ENCODE peak calls at places on chromosomes 16 and 17, in ten cellular contexts. One of them, this sample, is unnamed.

GRCh38 chr16:1754204-1754603 is 17.1 kb downstream of the NME3 start:
- DNase-seq in adrenal gland: no peak
- DNase-seq in HCT116: no peak
- DNase-seq in HepG2: no peak
- DNase-seq in tibial nerve: no peak
- DNase-seq in Peyer's patch: no peak
- DNase-seq in uterus: no peak
- DNase-seq in spleen: no peak
- DNase-seq in K562: no peak
- DNase-seq in transverse colon: no peak
- DNase-seq in this sample: no peak

GRCh38 chr16:75289189-75289588 is 37.8 kb upstream of the BCAR1 start:
- DNase-seq in adrenal gland: no peak
- DNase-seq in HCT116: peak
- DNase-seq in HepG2: no peak
- DNase-seq in tibial nerve: no peak
- DNase-seq in Peyer's patch: no peak
- DNase-seq in uterus: no peak
- DNase-seq in spleen: no peak
- DNase-seq in K562: no peak
- DNase-seq in transverse colon: no peak
- DNase-seq in this sample: peak

GRCh38 chr17:69466905-69467630 is 52.6 kb downstream of the MAP2K6 start:
- DNase-seq in adrenal gland: no peak
- DNase-seq in HCT116: no peak
- DNase-seq in HepG2: peak
- DNase-seq in tibial nerve: no peak
- DNase-seq in Peyer's patch: no peak
- DNase-seq in uterus: no peak
- DNase-seq in spleen: no peak
- DNase-seq in K562: no peak
- DNase-seq in transverse colon: no peak
- DNase-seq in this sample: no peak

GRCh38 chr16:48212033-48212432 is 32.1 kb upstream of the LONP2 start:
- DNase-seq in adrenal gland: no peak
- DNase-seq in HCT116: no peak
- DNase-seq in HepG2: no peak
- DNase-seq in tibial nerve: no peak
- DNase-seq in Peyer's patch: no peak
- DNase-seq in uterus: no peak
- DNase-seq in spleen: no peak
- DNase-seq in K562: no peak
- DNase-seq in transverse colon: no peak
- DNase-seq in this sample: no peak

GRCh38 chr16:85448557-85449194 is 164.4 kb upstream of the GSE1 start:
- DNase-seq in adrenal gland: no peak
- DNase-seq in HCT116: no peak
- DNase-seq in HepG2: peak
- DNase-seq in tibial nerve: no peak
- DNase-seq in Peyer's patch: peak
- DNase-seq in uterus: peak
- DNase-seq in spleen: peak
- DNase-seq in K562: no peak
- DNase-seq in transverse colon: peak
- DNase-seq in this sample: peak

GRCh38 chr17:31811021-31811565 is 48.0 kb downstream of the COPRS start:
- DNase-seq in adrenal gland: no peak
- DNase-seq in HCT116: no peak
- DNase-seq in HepG2: no peak
- DNase-seq in tibial nerve: no peak
- DNase-seq in Peyer's patch: no peak
- DNase-seq in uterus: no peak
- DNase-seq in spleen: no peak
- DNase-seq in K562: no peak
- DNase-seq in transverse colon: no peak
- DNase-seq in this sample: no peak

GRCh38 chr17:68612923-68613292 is 11.7 kb upstream of the FAM20A start:
- DNase-seq in adrenal gland: no peak
- DNase-seq in HCT116: no peak
- DNase-seq in HepG2: no peak
- DNase-seq in tibial nerve: no peak
- DNase-seq in Peyer's patch: no peak
- DNase-seq in uterus: no peak
- DNase-seq in spleen: no peak
- DNase-seq in K562: no peak
- DNase-seq in transverse colon: no peak
- DNase-seq in this sample: no peak

GRCh38 chr16:56776562-56776961 is 46.6 kb downstream of the NUP93 start:
- DNase-seq in adrenal gland: peak
- DNase-seq in HCT116: no peak
- DNase-seq in HepG2: no peak
- DNase-seq in tibial nerve: no peak
- DNase-seq in Peyer's patch: no peak
- DNase-seq in uterus: peak
- DNase-seq in spleen: no peak
- DNase-seq in K562: no peak
- DNase-seq in transverse colon: peak
- DNase-seq in this sample: peak

DNA sequence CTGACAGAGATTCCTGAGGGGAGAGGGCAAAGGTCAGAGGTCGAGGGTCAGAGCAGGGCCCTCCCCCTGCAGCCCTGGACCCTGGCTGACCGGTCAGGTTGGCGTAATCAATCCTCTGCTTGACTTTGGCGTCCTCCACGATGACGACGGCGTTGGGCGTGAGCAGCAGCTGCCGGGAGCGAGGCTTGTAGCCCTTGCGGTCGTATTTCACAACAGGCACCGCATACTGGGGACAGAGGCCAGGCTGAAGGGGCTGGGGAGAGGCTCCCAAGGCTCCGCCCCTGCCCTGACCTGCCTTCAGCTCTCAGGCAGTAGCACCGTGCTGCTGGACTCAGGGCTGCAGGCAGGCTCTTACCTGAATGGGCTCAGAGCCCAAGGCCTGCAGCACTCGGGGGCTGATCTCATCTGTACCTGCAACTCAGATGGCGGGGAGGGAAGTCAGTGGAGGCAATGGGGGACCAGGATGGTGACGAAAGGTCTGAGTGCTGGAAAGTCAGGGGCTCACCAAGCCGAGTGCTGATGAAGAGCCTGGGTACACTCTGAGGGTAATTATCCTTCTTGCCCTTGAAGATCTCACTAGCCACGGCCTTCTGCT is 12.0 kb upstream of the CRK start:
- DNase-seq in adrenal gland: no peak
- DNase-seq in HCT116: no peak
- DNase-seq in HepG2: peak
- DNase-seq in tibial nerve: no peak
- DNase-seq in Peyer's patch: no peak
- DNase-seq in uterus: peak
- DNase-seq in spleen: no peak
- DNase-seq in K562: no peak
- DNase-seq in transverse colon: no peak
- DNase-seq in this sample: no peak
- H3K4me3 ChIP-seq in adrenal gland: no peak
- H3K4me3 ChIP-seq in HCT116: no peak
- H3K4me3 ChIP-seq in HepG2: peak
- H3K4me3 ChIP-seq in tibial nerve: no peak
- H3K4me3 ChIP-seq in Peyer's patch: no peak
- H3K4me3 ChIP-seq in uterus: no peak
- H3K4me3 ChIP-seq in spleen: no peak
- H3K4me3 ChIP-seq in K562: no peak
- H3K4me3 ChIP-seq in transverse colon: no peak
- H3K4me3 ChIP-seq in this sample: no peak

DNA sequence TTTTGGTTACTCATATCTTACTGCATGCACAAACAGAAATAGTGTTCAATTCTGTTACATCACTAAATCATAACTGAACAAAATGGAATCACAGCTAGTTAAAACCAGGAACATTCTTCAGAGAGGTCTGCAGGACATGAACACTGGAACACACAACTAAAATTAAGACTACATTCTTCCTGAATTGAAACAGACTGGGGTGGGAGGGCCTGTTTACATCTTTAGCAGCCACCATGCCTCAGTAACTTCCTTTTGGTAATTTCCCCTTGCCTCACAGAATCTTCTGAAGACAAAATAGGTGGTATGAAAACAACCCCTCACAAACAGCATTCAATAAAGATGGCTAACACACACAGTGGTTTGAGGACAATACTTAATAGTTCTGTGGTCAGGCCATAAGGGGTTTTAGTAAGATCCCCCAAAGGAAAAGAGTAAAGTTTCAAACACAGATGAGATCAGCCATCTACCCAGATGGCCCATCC is 6.5 kb downstream of the MARF1 start:
- DNase-seq in adrenal gland: no peak
- DNase-seq in HCT116: no peak
- DNase-seq in HepG2: no peak
- DNase-seq in tibial nerve: no peak
- DNase-seq in Peyer's patch: peak
- DNase-seq in uterus: no peak
- DNase-seq in spleen: no peak
- DNase-seq in K562: no peak
- DNase-seq in transverse colon: no peak
- DNase-seq in this sample: no peak
- TF ChIP-seq POLR2A in adrenal gland: no peak
- TF ChIP-seq POLR2A in HCT116: no peak
- TF ChIP-seq POLR2A in HepG2: no peak
- TF ChIP-seq POLR2A in tibial nerve: no peak
- TF ChIP-seq POLR2A in Peyer's patch: no peak
- TF ChIP-seq POLR2A in uterus: no peak
- TF ChIP-seq POLR2A in spleen: no peak
- TF ChIP-seq POLR2A in K562: no peak
- TF ChIP-seq POLR2A in transverse colon: no peak
- TF ChIP-seq POLR2A in this sample: no peak

GRCh38 chr16:79768594-79768993 is 168.1 kb upstream of the MAF start:
- DNase-seq in adrenal gland: peak
- DNase-seq in HCT116: no peak
- DNase-seq in HepG2: no peak
- DNase-seq in tibial nerve: no peak
- DNase-seq in Peyer's patch: no peak
- DNase-seq in uterus: no peak
- DNase-seq in spleen: no peak
- DNase-seq in K562: no peak
- DNase-seq in transverse colon: peak
- DNase-seq in this sample: peak

GRCh38 chr16:79767597-79768280 is 167.2 kb upstream of the MAF start:
- DNase-seq in adrenal gland: peak
- DNase-seq in HCT116: no peak
- DNase-seq in HepG2: peak
- DNase-seq in tibial nerve: no peak
- DNase-seq in Peyer's patch: no peak
- DNase-seq in uterus: peak
- DNase-seq in spleen: no peak
- DNase-seq in K562: no peak
- DNase-seq in transverse colon: peak
- DNase-seq in this sample: no peak

GRCh38 chr16:79769320-79770243 is 169.0 kb upstream of the MAF start:
- DNase-seq in adrenal gland: no peak
- DNase-seq in HCT116: no peak
- DNase-seq in HepG2: no peak
- DNase-seq in tibial nerve: no peak
- DNase-seq in Peyer's patch: no peak
- DNase-seq in uterus: no peak
- DNase-seq in spleen: no peak
- DNase-seq in K562: peak
- DNase-seq in transverse colon: no peak
- DNase-seq in this sample: no peak

GRCh38 chr16:79772028-79772427 is 171.5 kb upstream of the MAF start:
- DNase-seq in adrenal gland: no peak
- DNase-seq in HCT116: no peak
- DNase-seq in HepG2: no peak
- DNase-seq in tibial nerve: no peak
- DNase-seq in Peyer's patch: no peak
- DNase-seq in uterus: no peak
- DNase-seq in spleen: no peak
- DNase-seq in K562: no peak
- DNase-seq in transverse colon: peak
- DNase-seq in this sample: no peak

DNA sequence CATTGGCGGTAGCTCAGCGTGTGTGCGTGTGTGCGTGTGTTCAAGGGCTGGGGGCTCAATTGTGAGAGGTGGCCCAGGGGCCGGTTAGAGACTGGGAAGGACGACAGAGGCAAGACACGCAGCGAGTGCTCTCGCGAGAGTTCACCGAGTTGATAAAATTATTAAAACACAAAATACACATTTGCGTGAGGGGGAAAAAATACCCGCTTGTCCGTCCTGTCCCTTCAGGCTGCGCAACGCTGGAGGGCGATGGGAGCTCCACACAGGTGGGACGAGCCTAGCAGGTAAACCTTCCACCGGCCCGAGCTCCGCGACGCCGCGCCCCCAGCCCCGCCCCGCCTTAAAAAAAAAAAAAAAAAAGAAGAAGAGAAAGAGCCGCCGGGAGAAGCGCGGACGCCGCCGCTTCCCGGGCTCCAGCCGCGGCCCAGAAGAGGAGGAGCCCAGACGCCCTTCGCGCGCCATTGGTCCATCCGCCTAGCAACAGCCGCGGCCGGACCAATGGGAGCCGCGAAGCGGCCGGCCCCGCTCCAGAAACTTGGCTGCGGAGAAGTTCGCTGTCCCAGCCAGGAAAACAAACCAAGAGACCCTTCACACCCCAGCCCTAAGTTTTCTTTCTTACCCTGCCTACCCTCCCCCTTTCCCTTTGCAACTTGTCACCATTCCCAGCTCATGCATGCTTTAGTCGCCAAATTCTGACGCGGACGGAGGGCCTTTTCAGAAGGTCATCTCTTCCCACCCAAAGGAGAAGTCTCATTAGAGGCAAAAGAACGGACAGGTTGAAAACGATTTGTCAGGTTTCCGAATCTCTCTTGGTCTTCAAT is 169.9 kb upstream of the MAF start:
- DNase-seq in adrenal gland: peak
- DNase-seq in HCT116: no peak
- DNase-seq in HepG2: peak
- DNase-seq in tibial nerve: peak
- DNase-seq in Peyer's patch: peak
- DNase-seq in uterus: peak
- DNase-seq in spleen: peak
- DNase-seq in K562: peak
- DNase-seq in transverse colon: peak
- DNase-seq in this sample: peak
- H3K27ac ChIP-seq in adrenal gland: peak
- H3K27ac ChIP-seq in HCT116: no peak
- H3K27ac ChIP-seq in HepG2: no peak
- H3K27ac ChIP-seq in tibial nerve: peak
- H3K27ac ChIP-seq in Peyer's patch: peak
- H3K27ac ChIP-seq in uterus: peak
- H3K27ac ChIP-seq in spleen: peak
- H3K27ac ChIP-seq in K562: peak
- H3K27ac ChIP-seq in transverse colon: peak
- H3K27ac ChIP-seq in this sample: peak

GRCh38 chr17:74737299-74738050 is 419 bp downstream of the RAB37 start:
- DNase-seq in adrenal gland: no peak
- DNase-seq in HCT116: peak
- DNase-seq in HepG2: peak
- DNase-seq in tibial nerve: no peak
- DNase-seq in Peyer's patch: peak
- DNase-seq in uterus: no peak
- DNase-seq in spleen: peak
- DNase-seq in K562: peak
- DNase-seq in transverse colon: peak
- DNase-seq in this sample: peak

GRCh38 chr17:74740641-74741387 is 3.8 kb downstream of the RAB37 start:
- DNase-seq in adrenal gland: no peak
- DNase-seq in HCT116: no peak
- DNase-seq in HepG2: no peak
- DNase-seq in tibial nerve: no peak
- DNase-seq in Peyer's patch: no peak
- DNase-seq in uterus: no peak
- DNase-seq in spleen: peak
- DNase-seq in K562: no peak
- DNase-seq in transverse colon: no peak
- DNase-seq in this sample: no peak

GRCh38 chr17:74736423-74737298 is at the start of gene RAB37:
- DNase-seq in adrenal gland: peak
- DNase-seq in HCT116: peak
- DNase-seq in HepG2: peak
- DNase-seq in tibial nerve: no peak
- DNase-seq in Peyer's patch: peak
- DNase-seq in uterus: no peak
- DNase-seq in spleen: peak
- DNase-seq in K562: no peak
- DNase-seq in transverse colon: peak
- DNase-seq in this sample: peak

GRCh38 chr17:74739227-74739831 is 2.3 kb downstream of the RAB37 start:
- DNase-seq in adrenal gland: no peak
- DNase-seq in HCT116: no peak
- DNase-seq in HepG2: no peak
- DNase-seq in tibial nerve: no peak
- DNase-seq in Peyer's patch: peak
- DNase-seq in uterus: no peak
- DNase-seq in spleen: peak
- DNase-seq in K562: no peak
- DNase-seq in transverse colon: no peak
- DNase-seq in this sample: no peak

GRCh38 chr17:74738051-74738996 is 1.3 kb downstream of the RAB37 start:
- DNase-seq in adrenal gland: no peak
- DNase-seq in HCT116: no peak
- DNase-seq in HepG2: peak
- DNase-seq in tibial nerve: no peak
- DNase-seq in Peyer's patch: peak
- DNase-seq in uterus: no peak
- DNase-seq in spleen: peak
- DNase-seq in K562: peak
- DNase-seq in transverse colon: peak
- DNase-seq in this sample: no peak
- H3K4me3 ChIP-seq in adrenal gland: no peak
- H3K4me3 ChIP-seq in HCT116: peak
- H3K4me3 ChIP-seq in HepG2: peak
- H3K4me3 ChIP-seq in tibial nerve: peak
- H3K4me3 ChIP-seq in Peyer's patch: peak
- H3K4me3 ChIP-seq in uterus: no peak
- H3K4me3 ChIP-seq in spleen: peak
- H3K4me3 ChIP-seq in K562: no peak
- H3K4me3 ChIP-seq in transverse colon: peak
- H3K4me3 ChIP-seq in this sample: no peak

This sample was measured in body of pancreas.